ENCODE peak calls at places on chromosomes 2 and 18, in seven cellular contexts. B, Y, D, X, V, W and E are unnamed samples.

GRCh38 chr2:187842978-187843847 is 289.0 kb upstream of the TFPI start:
- DNase-seq in B (no peak), Y (no peak), D (peak), X (no peak), V (no peak), W (no peak), E (no peak)

GRCh38 chr2:210002158-210003157 is at the start of gene RPE:
- DNase-seq in B (peak), Y (peak), D (peak), X (peak), V (peak), W (peak), E (peak)

GRCh38 chr18:2903006-2903405 is 56.2 kb downstream of the EMILIN2 start:
- DNase-seq in B (no peak), Y (no peak), D (no peak), X (no peak), V (no peak), W (no peak), E (peak)

GRCh38 chr2:163716101-163716500 is 19.7 kb downstream of the FIGN start:
- DNase-seq in B (no peak), Y (no peak), D (no peak), X (no peak), V (no peak), W (no peak), E (no peak)

GRCh38 chr18:65725421-65726050 is 25.3 kb upstream of the CDH7 start:
- DNase-seq in B (no peak), Y (no peak), D (peak), X (no peak), V (no peak), W (no peak), E (no peak)

GRCh38 chr18:48292787-48293409 is 116.3 kb downstream of the ZBTB7C start:
- DNase-seq in B (no peak), Y (no peak), D (no peak), X (no peak), V (no peak), W (no peak), E (no peak)

GRCh38 chr2:173451137-173451536 is 96.5 kb downstream of the CDCA7 start:
- DNase-seq in B (no peak), Y (no peak), D (no peak), X (no peak), V (no peak), W (no peak), E (no peak)

GRCh38 chr2:85254540-85255261 is 73.1 kb downstream of the TGOLN2 start:
- DNase-seq in B (peak), Y (no peak), D (no peak), X (no peak), V (no peak), W (peak), E (no peak)

GRCh38 chr18:58311390-58311789 is 267.4 kb downstream of the NEDD4L start:
- DNase-seq in B (no peak), Y (no peak), D (no peak), X (no peak), V (no peak), W (no peak), E (no peak)

GRCh38 chr2:88600038-88600465 is 27.2 kb downstream of the EIF2AK3 start:
- DNase-seq in B (no peak), Y (peak), D (peak), X (peak), V (peak), W (no peak), E (peak)

GRCh38 chr2:143259368-143259958 is 130.2 kb downstream of the ARHGAP15 start:
- DNase-seq in B (no peak), Y (no peak), D (peak), X (no peak), V (peak), W (no peak), E (peak)

GRCh38 chr2:27870724-27871123 is 19.5 kb downstream of the RBKS start:
- DNase-seq in B (no peak), Y (no peak), D (peak), X (no peak), V (no peak), W (no peak), E (no peak)

GRCh38 chr18:24112464-24112863 is 26.4 kb upstream of the CABYR start:
- DNase-seq in B (no peak), Y (no peak), D (no peak), X (no peak), V (no peak), W (no peak), E (no peak)

GRCh38 chr2:152098033-152098797 is 629 bp downstream of the CACNB4 start:
- DNase-seq in B (peak), Y (peak), D (peak), X (peak), V (peak), W (peak), E (peak)

GRCh38 chr2:130823886-130824491 is 12.7 kb upstream of the ARHGEF4 start:
- DNase-seq in B (no peak), Y (no peak), D (no peak), X (no peak), V (no peak), W (peak), E (no peak)

GRCh38 chr2:109030870-109031480 is 42.0 kb upstream of the EDAR start:
- DNase-seq in B (no peak), Y (no peak), D (no peak), X (no peak), V (no peak), W (no peak), E (no peak)

GRCh38 chr2:173472112-173472511 is 117.4 kb downstream of the CDCA7 start:
- DNase-seq in B (no peak), Y (no peak), D (no peak), X (no peak), V (no peak), W (no peak), E (no peak)

GRCh38 chr2:150234787-150235512 is 252.5 kb downstream of the RND3 start:
- DNase-seq in B (no peak), Y (no peak), D (no peak), X (no peak), V (no peak), W (no peak), E (peak)

GRCh38 chr2:134518101-134518500 is 200.7 kb downstream of the TMEM163 start:
- DNase-seq in B (no peak), Y (no peak), D (no peak), X (no peak), V (no peak), W (no peak), E (no peak)

GRCh38 chr2:238130696-238131628 is 7.5 kb upstream of the KLHL30 start:
- DNase-seq in B (peak), Y (no peak), D (no peak), X (no peak), V (no peak), W (peak), E (no peak)

GRCh38 chr18:76973512-76974302 is 151.3 kb downstream of the ZNF236 start:
- DNase-seq in B (no peak), Y (no peak), D (no peak), X (no peak), V (no peak), W (peak), E (no peak)

GRCh38 chr2:35783723-35784122 is 571.9 kb upstream of the CRIM1 start:
- DNase-seq in B (no peak), Y (no peak), D (peak), X (no peak), V (no peak), W (no peak), E (no peak)

GRCh38 chr2:203987959-203988358 is 51.4 kb downstream of the ICOS start:
- DNase-seq in B (no peak), Y (no peak), D (no peak), X (no peak), V (no peak), W (no peak), E (no peak)

GRCh38 chr2:102137138-102137537 is 5.4 kb upstream of the IL1R1 start:
- DNase-seq in B (no peak), Y (no peak), D (no peak), X (no peak), V (no peak), W (no peak), E (no peak)

GRCh38 chr2:227939271-227940027 is 68.0 kb downstream of the DAW1 start:
- DNase-seq in B (no peak), Y (no peak), D (peak), X (no peak), V (no peak), W (no peak), E (peak)

GRCh38 chr2:172674034-172674967 is 61.3 kb upstream of the RAPGEF4 start:
- DNase-seq in B (no peak), Y (peak), D (no peak), X (peak), V (peak), W (peak), E (no peak)

GRCh38 chr2:27407798-27408491 is 1.4 kb downstream of the PPM1G start:
- DNase-seq in B (no peak), Y (no peak), D (peak), X (no peak), V (no peak), W (no peak), E (no peak)

GRCh38 chr2:80706541-80706940 is 402.0 kb upstream of the LRRTM1 start:
- DNase-seq in B (no peak), Y (no peak), D (no peak), X (no peak), V (no peak), W (no peak), E (no peak)

GRCh38 chr2:39524061-39524460 is 87.0 kb upstream of the MAP4K3 start:
- DNase-seq in B (no peak), Y (no peak), D (no peak), X (no peak), V (no peak), W (no peak), E (no peak)

GRCh38 chr2:96523659-96524481 is 12.7 kb upstream of the ARID5A start:
- DNase-seq in B (no peak), Y (no peak), D (no peak), X (no peak), V (no peak), W (no peak), E (no peak)

GRCh38 chr2:42138163-42139016 is 30.8 kb upstream of the EML4 start:
- DNase-seq in B (no peak), Y (no peak), D (peak), X (no peak), V (peak), W (no peak), E (no peak)

GRCh38 chr2:235860111-235860510 is 308.1 kb downstream of the GBX2 start:
- DNase-seq in B (no peak), Y (no peak), D (no peak), X (no peak), V (no peak), W (no peak), E (no peak)

GRCh38 chr18:2881490-2882195 is 34.8 kb downstream of the EMILIN2 start:
- DNase-seq in B (peak), Y (no peak), D (no peak), X (no peak), V (no peak), W (no peak), E (no peak)

GRCh38 chr2:27237341-27237945 is 20.3 kb downstream of the CAD start:
- DNase-seq in B (no peak), Y (no peak), D (no peak), X (no peak), V (no peak), W (no peak), E (no peak)

GRCh38 chr2:37648316-37649011 is 23.0 kb downstream of the CDC42EP3 start:
- DNase-seq in B (peak), Y (no peak), D (no peak), X (no peak), V (peak), W (peak), E (no peak)

GRCh38 chr2:25980951-25981350 is 1.3 kb downstream of the KIF3C start:
- DNase-seq in B (no peak), Y (no peak), D (no peak), X (no peak), V (no peak), W (no peak), E (no peak)

GRCh38 chr2:25982968-25983280 is 627 bp upstream of the KIF3C start:
- DNase-seq in B (no peak), Y (no peak), D (no peak), X (no peak), V (no peak), W (no peak), E (no peak)

GRCh38 chr2:25981596-25982272 is 563 bp downstream of the KIF3C start:
- DNase-seq in B (no peak), Y (peak), D (no peak), X (peak), V (no peak), W (peak), E (no peak)

GRCh38 chr2:25983735-25984134 is 1.4 kb upstream of the KIF3C start:
- DNase-seq in B (no peak), Y (no peak), D (no peak), X (no peak), V (no peak), W (peak), E (no peak)

DNA sequence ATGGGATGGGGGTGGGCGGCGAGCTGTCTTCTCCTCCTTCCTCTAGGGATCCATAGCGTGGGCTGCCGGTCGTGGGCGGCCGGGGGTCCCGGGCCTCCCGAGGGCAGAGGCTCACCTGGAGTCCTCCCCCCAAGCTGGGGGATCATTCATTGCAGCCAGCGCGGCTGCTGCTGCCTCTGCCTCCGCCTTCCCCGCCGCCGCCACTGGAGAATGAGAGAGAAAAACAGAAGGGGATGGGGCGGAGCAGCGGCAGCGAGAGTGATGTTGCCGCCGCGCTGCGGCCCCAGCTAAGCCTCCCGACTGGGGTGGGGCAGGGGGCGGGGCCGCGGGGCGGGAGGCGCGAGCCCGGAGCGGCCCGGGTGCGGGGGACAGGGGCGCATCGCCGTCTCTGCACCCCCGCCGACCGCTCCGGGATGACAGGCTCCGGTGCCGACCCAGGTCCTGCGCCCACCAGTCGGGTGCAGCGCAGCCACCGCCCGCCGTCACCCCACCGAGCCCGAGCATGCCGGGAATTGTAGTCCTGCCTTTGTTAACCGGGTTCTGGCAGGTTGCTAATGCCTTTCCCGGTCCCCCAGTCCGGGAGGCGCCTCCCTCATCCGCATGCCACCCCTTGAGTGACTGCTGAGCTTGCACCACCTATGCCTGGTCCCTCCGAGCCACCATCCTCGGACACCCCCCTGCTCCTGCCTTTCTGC is at the start of gene KIF3C:
- DNase-seq in B (peak), Y (peak), D (peak), X (peak), V (peak), W (peak), E (peak)
- TF ChIP-seq POLR2A in B (no peak), Y (no peak), D (no peak), X (no peak), V (no peak), W (no peak), E (peak)

DNA sequence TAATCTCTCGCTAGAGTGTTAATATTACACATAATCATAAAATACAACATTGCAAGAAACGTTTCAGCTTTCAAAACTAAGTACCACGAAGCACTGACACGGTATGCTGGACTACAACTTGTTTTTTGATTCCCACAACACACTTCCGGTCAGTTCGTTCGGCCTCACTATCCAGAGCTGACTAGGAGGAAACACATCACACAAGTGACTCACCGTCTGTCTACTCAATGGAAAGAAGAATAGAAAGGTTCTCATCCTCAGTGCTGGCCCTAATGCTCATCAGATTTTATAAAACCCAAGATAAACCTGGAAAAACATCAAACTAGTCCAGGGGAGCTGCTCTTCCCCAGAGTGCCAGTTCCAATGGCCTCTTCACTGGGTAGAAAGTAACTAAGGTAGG is 42.9 kb downstream of the ZNF385B start:
- DNase-seq in B (no peak), Y (no peak), D (peak), X (no peak), V (no peak), W (no peak), E (peak)
- TF ChIP-seq POLR2A in B (no peak), Y (no peak), D (no peak), X (no peak), V (no peak), W (no peak), E (no peak)

GRCh38 chr2:178112202-178113152 is at the start of gene RBM45:
- DNase-seq in B (peak), Y (peak), D (peak), X (peak), V (peak), W (peak), E (peak)
- TF ChIP-seq POLR2A in B (peak), Y (peak), D (peak), X (peak), V (no peak), W (no peak), E (peak)

DNA sequence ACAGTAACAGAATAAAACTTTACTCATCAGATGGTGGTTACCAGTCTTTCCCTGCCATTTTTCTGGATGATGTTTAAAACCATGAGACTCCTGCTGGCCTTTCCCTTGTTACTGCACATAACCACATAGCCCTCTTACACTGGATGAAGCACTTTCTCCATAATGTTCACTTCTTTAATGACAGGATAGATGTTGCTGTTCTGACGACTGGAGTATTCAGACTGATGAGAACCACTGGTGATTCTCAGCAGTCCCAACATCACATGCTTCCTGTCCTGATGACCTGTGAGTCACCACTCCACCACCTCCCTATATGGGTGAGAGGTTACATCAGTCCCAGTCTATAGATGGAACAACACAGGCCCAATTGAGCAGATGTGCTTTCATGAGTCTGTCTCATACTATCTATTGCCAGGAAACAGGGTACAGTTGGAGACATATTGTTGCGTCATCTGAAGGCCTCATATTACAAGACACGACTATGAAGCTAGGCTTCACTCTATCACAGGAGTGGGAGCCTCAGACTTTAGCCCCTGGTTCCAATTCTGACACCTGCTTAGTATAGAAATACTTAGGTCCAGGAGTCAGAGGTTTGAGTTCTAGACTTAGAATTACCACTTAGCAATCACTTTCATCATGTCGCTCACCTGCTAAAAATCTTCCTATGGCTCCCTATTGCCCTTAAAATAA is 145.7 kb upstream of the KLF7 start:
- DNase-seq in B (no peak), Y (no peak), D (peak), X (no peak), V (peak), W (no peak), E (peak)
- TF ChIP-seq POLR2A in B (no peak), Y (no peak), D (no peak), X (no peak), V (no peak), W (no peak), E (no peak)